ENCODE peak calls at places on chromosomes 7 and 10, in nine cellular contexts. T is heart right ventricle, V is spleen, S is epithelial cell of esophagus, O is mammary epithelial cell, J is chondrocyte, M is AG09309, R is fibroblast of pulmonary artery, K is neural progenitor cell. L is an unnamed sample.

GRCh38 chr7:50502001-50502684 is 52.0 kb upstream of the FIGNL1 start:
- DNase-seq in T (peak), V (peak), S (peak), O (peak), J (no peak), M (peak), R (peak), K (no peak), L (no peak)

GRCh38 chr10:14477408-14477710 is 146.6 kb upstream of the FRMD4A start:
- DNase-seq in T (no peak), V (no peak), S (no peak), O (no peak), J (no peak), M (no peak), R (no peak), K (no peak), L (no peak)

GRCh38 chr7:98223351-98223897 is 12.2 kb downstream of the BHLHA15 start:
- DNase-seq in T (no peak), V (peak), S (no peak), O (no peak), J (peak), M (no peak), R (no peak), K (no peak), L (no peak)

GRCh38 chr7:132125096-132125495 is 451.2 kb downstream of the PLXNA4 start:
- DNase-seq in T (no peak), V (no peak), S (peak), O (peak), J (no peak), M (no peak), R (no peak), K (no peak), L (no peak)

GRCh38 chr10:132158810-132159209 is 27.9 kb upstream of the DPYSL4 start:
- DNase-seq in T (no peak), V (no peak), S (no peak), O (no peak), J (no peak), M (no peak), R (no peak), K (no peak), L (no peak)

GRCh38 chr7:36262286-36262685 is 109.2 kb downstream of the EEPD1 start:
- DNase-seq in T (no peak), V (no peak), S (no peak), O (no peak), J (no peak), M (no peak), R (peak), K (no peak), L (no peak)

GRCh38 chr7:122219253-122219865 is 75.3 kb upstream of the AASS start:
- DNase-seq in T (no peak), V (no peak), S (peak), O (peak), J (no peak), M (no peak), R (peak), K (peak), L (no peak)

GRCh38 chr7:67525588-67525987 is 529.0 kb downstream of the TYW1 start:
- DNase-seq in T (no peak), V (no peak), S (no peak), O (no peak), J (no peak), M (no peak), R (no peak), K (no peak), L (peak)

GRCh38 chr7:84195295-84196006 is 862 bp upstream of the SEMA3A start:
- DNase-seq in T (no peak), V (no peak), S (no peak), O (no peak), J (no peak), M (no peak), R (no peak), K (no peak), L (no peak)

GRCh38 chr7:73433924-73434700 is 534 bp downstream of the FZD9 start:
- DNase-seq in T (no peak), V (peak), S (peak), O (no peak), J (no peak), M (no peak), R (no peak), K (no peak), L (no peak)

GRCh38 chr7:151271699-151272355 is 23.3 kb upstream of the SMARCD3 start:
- DNase-seq in T (no peak), V (no peak), S (peak), O (no peak), J (peak), M (no peak), R (peak), K (no peak), L (no peak)

GRCh38 chr7:45924283-45924682 is 3.2 kb upstream of the IGFBP3 start:
- DNase-seq in T (no peak), V (no peak), S (peak), O (peak), J (no peak), M (peak), R (peak), K (no peak), L (no peak)

GRCh38 chr10:46544989-46545791 is 11.3 kb downstream of the GPRIN2 start:
- DNase-seq in T (no peak), V (peak), S (peak), O (peak), J (peak), M (no peak), R (peak), K (peak), L (no peak)
- TF ChIP-seq CTCF in T (peak), V (no peak), S (peak), O (peak), J (peak), M (peak), R (peak), K (peak), L (no peak)

GRCh38 chr10:101818119-101818957 is at the start of gene OGA:
- DNase-seq in T (peak), V (peak), S (peak), O (peak), J (peak), M (peak), R (peak), K (peak), L (peak)
- TF ChIP-seq CTCF in T (no peak), V (no peak), S (no peak), O (no peak), J (no peak), M (no peak), R (no peak), K (no peak), L (no peak)

GRCh38 chr10:9766762-9767161 is 1250.9 kb upstream of the CELF2 start:
- DNase-seq in T (no peak), V (no peak), S (no peak), O (no peak), J (no peak), M (no peak), R (no peak), K (no peak), L (no peak)
- TF ChIP-seq CTCF in T (no peak), V (no peak), S (no peak), O (no peak), J (peak), M (no peak), R (peak), K (peak), L (no peak)

DNA sequence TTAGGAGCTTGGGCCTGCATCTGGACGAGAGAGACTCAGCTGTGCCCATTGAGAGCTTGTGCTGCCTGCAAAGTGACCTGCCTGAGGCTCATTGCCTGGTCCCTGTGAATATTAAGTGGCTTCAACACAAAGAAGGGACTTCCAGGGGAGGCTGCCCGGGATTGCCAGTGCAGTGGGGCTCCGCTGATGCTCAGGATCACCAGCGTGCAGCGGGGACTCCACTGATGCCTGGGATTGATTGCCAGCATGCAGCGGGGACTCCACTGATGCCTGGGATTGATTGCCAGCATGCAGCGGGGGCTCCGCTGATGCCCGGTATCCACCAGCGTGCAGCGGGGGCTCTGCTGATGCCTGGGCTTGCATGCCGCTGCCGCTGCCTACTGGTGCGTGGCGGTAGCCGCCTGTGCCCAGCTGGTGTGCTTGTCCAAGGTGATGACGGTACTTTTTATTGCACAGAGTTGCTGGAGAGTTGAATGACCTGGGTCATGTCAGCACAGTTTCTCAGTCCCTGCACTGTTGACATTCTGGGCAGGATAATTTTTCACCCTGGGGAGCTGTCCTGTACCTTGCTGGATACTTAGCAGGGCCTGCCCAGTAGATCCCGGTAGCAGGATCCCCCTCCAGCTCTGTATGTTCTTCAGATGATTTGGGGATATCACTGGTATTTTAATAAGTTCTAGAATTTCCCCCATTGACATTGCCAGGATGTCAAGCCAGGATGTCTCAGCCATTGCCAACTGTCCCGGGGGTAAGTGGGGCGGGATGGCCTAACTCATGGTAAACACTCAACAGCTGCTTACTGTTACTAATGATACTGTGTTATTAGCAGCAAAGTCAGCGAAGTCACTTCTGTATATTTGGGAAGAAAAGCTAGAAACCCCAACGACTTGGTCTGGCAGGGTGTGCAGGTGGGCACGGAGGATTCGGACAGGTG is 13.0 kb downstream of the DOCK1 start:
- DNase-seq in T (no peak), V (peak), S (no peak), O (no peak), J (peak), M (no peak), R (no peak), K (peak), L (peak)
- TF ChIP-seq CTCF in T (no peak), V (no peak), S (no peak), O (no peak), J (no peak), M (no peak), R (no peak), K (no peak), L (no peak)

GRCh38 chr10:69783515-69783914 is 18.2 kb upstream of the COL13A1 start:
- DNase-seq in T (no peak), V (no peak), S (no peak), O (no peak), J (no peak), M (no peak), R (no peak), K (no peak), L (no peak)
- TF ChIP-seq CTCF in T (no peak), V (no peak), S (no peak), O (no peak), J (peak), M (no peak), R (no peak), K (no peak), L (no peak)

DNA sequence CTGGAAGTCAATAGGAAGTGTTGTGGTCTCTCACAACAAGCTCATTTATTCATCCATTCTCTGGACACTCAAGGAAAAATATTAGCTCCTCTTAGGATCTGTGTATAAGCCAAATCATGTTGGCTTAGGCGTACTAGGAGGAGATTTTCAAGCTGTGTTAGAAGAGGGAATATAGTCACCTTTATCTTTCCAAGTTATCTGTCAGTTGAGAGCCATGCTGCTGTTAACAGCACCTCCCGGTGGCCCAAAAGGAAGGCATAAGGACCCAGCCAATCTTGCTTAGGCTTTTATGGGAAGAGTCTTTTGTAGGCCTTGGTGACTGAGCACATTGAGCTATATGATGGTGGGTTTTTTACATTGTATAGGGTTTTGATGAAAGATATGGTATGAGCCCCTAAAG is 220.0 kb downstream of the LRMDA start:
- DNase-seq in T (no peak), V (no peak), S (peak), O (peak), J (no peak), M (no peak), R (no peak), K (peak), L (no peak)
- TF ChIP-seq CTCF in T (no peak), V (no peak), S (peak), O (peak), J (no peak), M (no peak), R (no peak), K (peak), L (no peak)

GRCh38 chr7:79897166-79897565 is 237.5 kb upstream of the GNAI1 start:
- DNase-seq in T (no peak), V (no peak), S (no peak), O (no peak), J (no peak), M (no peak), R (peak), K (no peak), L (no peak)

GRCh38 chr7:79893991-79894390 is 240.6 kb upstream of the GNAI1 start:
- DNase-seq in T (no peak), V (no peak), S (no peak), O (no peak), J (no peak), M (no peak), R (peak), K (no peak), L (no peak)
- TF ChIP-seq CTCF in T (no peak), V (no peak), S (no peak), O (no peak), J (no peak), M (no peak), R (no peak), K (no peak), L (no peak)

L was measured in glutamatergic neuron.